ENCODE peak calls at places on chromosomes 2 and 18, in four cellular contexts. One of them, this sample, is unnamed.

GRCh38 chr18:30328839-30329238 is 713.7 kb downstream of the DSC3 start:
- DNase-seq in HCT116: peak; percentile 6
- DNase-seq in WERI-Rb-1: no peak
- DNase-seq in tibial artery: no peak
- DNase-seq in this sample: no peak

GRCh38 chr2:1631292-1632005 is 112.9 kb downstream of the PXDN start:
- DNase-seq in HCT116: no peak
- DNase-seq in WERI-Rb-1: no peak
- DNase-seq in tibial artery: no peak
- DNase-seq in this sample: no peak

GRCh38 chr18:72283148-72283925 is 260.8 kb downstream of the CBLN2 start:
- DNase-seq in HCT116: no peak
- DNase-seq in WERI-Rb-1: no peak
- DNase-seq in tibial artery: no peak
- DNase-seq in this sample: no peak

GRCh38 chr18:23689616-23690504 is 607 bp downstream of the LAMA3 start:
- DNase-seq in HCT116: no peak
- DNase-seq in WERI-Rb-1: peak; percentile 40
- DNase-seq in tibial artery: peak; percentile 66
- DNase-seq in this sample: no peak

GRCh38 chr2:7377861-7378569 is 460.8 kb downstream of the RNF144A start:
- DNase-seq in HCT116: no peak
- DNase-seq in WERI-Rb-1: peak; percentile 81
- DNase-seq in tibial artery: no peak
- DNase-seq in this sample: no peak

GRCh38 chr2:8193686-8194615 is 487.9 kb upstream of the ID2 start:
- DNase-seq in HCT116: no peak
- DNase-seq in WERI-Rb-1: peak; percentile 76
- DNase-seq in tibial artery: no peak
- DNase-seq in this sample: no peak

GRCh38 chr2:205865794-205866490 is 183.6 kb downstream of the NRP2 start:
- DNase-seq in HCT116: no peak
- DNase-seq in WERI-Rb-1: no peak
- DNase-seq in tibial artery: no peak
- DNase-seq in this sample: no peak

GRCh38 chr2:127843677-127844076 is 14.3 kb downstream of the POLR2D start:
- DNase-seq in HCT116: no peak
- DNase-seq in WERI-Rb-1: no peak
- DNase-seq in tibial artery: no peak
- DNase-seq in this sample: no peak

GRCh38 chr2:134238371-134238770 is 15.5 kb upstream of the MGAT5 start:
- DNase-seq in HCT116: no peak
- DNase-seq in WERI-Rb-1: no peak
- DNase-seq in tibial artery: no peak
- DNase-seq in this sample: no peak

GRCh38 chr2:28604284-28604843 is 108.5 kb downstream of the PLB1 start:
- DNase-seq in HCT116: no peak
- DNase-seq in WERI-Rb-1: no peak
- DNase-seq in tibial artery: no peak
- DNase-seq in this sample: no peak

GRCh38 chr2:53512071-53512841 is 255.3 kb upstream of the CHAC2 start:
- DNase-seq in HCT116: no peak
- DNase-seq in WERI-Rb-1: no peak
- DNase-seq in tibial artery: no peak
- DNase-seq in this sample: no peak

GRCh38 chr2:143668236-143668635 is 539.0 kb downstream of the ARHGAP15 start:
- DNase-seq in HCT116: no peak
- DNase-seq in WERI-Rb-1: no peak
- DNase-seq in tibial artery: no peak
- DNase-seq in this sample: no peak

GRCh38 chr2:170924969-170925368 is 4.1 kb upstream of the GORASP2 start:
- DNase-seq in HCT116: no peak
- DNase-seq in WERI-Rb-1: no peak
- DNase-seq in tibial artery: no peak
- DNase-seq in this sample: no peak

GRCh38 chr18:5424903-5425302 is 118.9 kb downstream of the EPB41L3 start:
- DNase-seq in HCT116: no peak
- DNase-seq in WERI-Rb-1: no peak
- DNase-seq in tibial artery: no peak
- DNase-seq in this sample: no peak

GRCh38 chr18:24792164-24792563 is 331.7 kb downstream of the HRH4 start:
- DNase-seq in HCT116: no peak
- DNase-seq in WERI-Rb-1: peak; percentile 15
- DNase-seq in tibial artery: no peak
- DNase-seq in this sample: no peak

GRCh38 chr18:28109781-28110460 is 67.0 kb downstream of the CDH2 start:
- DNase-seq in HCT116: no peak
- DNase-seq in WERI-Rb-1: no peak
- DNase-seq in tibial artery: no peak
- DNase-seq in this sample: no peak

GRCh38 chr2:178484245-178485041 is 4.2 kb downstream of the PLEKHA3 start:
- DNase-seq in HCT116: no peak
- DNase-seq in WERI-Rb-1: no peak
- DNase-seq in tibial artery: no peak
- DNase-seq in this sample: no peak

GRCh38 chr18:13726972-13727331 is 479 bp downstream of the RNMT start:
- DNase-seq in HCT116: no peak
- DNase-seq in WERI-Rb-1: peak; percentile 70
- DNase-seq in tibial artery: peak; percentile 83
- DNase-seq in this sample: peak; percentile 1

GRCh38 chr2:71640459-71640858 is 187.1 kb downstream of the DYSF start:
- DNase-seq in HCT116: no peak
- DNase-seq in WERI-Rb-1: peak; percentile 70
- DNase-seq in tibial artery: no peak
- DNase-seq in this sample: no peak

GRCh38 chr2:64143154-64144056 is 815 bp downstream of the PELI1 start:
- DNase-seq in HCT116: no peak
- DNase-seq in WERI-Rb-1: peak; percentile 55
- DNase-seq in tibial artery: no peak
- DNase-seq in this sample: no peak

GRCh38 chr18:36711813-36712444 is 116.9 kb downstream of the TPGS2 start:
- DNase-seq in HCT116: peak; percentile 35
- DNase-seq in WERI-Rb-1: no peak
- DNase-seq in tibial artery: no peak
- DNase-seq in this sample: no peak

GRCh38 chr2:46350030-46350699 is 53.0 kb downstream of the EPAS1 start:
- DNase-seq in HCT116: no peak
- DNase-seq in WERI-Rb-1: no peak
- DNase-seq in tibial artery: no peak
- DNase-seq in this sample: no peak

GRCh38 chr2:42053791-42054656 is 6.2 kb downstream of the PKDCC start:
- DNase-seq in HCT116: no peak
- DNase-seq in WERI-Rb-1: no peak
- DNase-seq in tibial artery: peak; percentile 93
- DNase-seq in this sample: no peak

GRCh38 chr2:74290466-74291216 is 52.6 kb downstream of the SLC4A5 start:
- DNase-seq in HCT116: no peak
- DNase-seq in WERI-Rb-1: no peak
- DNase-seq in tibial artery: no peak
- DNase-seq in this sample: peak; percentile 72

GRCh38 chr2:161965994-161966393 is 108.0 kb downstream of the DPP4 start:
- DNase-seq in HCT116: no peak
- DNase-seq in WERI-Rb-1: no peak
- DNase-seq in tibial artery: no peak
- DNase-seq in this sample: no peak

GRCh38 chr2:40281021-40281940 is 170.6 kb downstream of the SLC8A1 start:
- DNase-seq in HCT116: no peak
- DNase-seq in WERI-Rb-1: no peak
- DNase-seq in tibial artery: peak; percentile 71
- DNase-seq in this sample: peak; percentile 21
- H3K4me3 ChIP-seq in HCT116: no peak overlapping the region
- H3K4me3 ChIP-seq in WERI-Rb-1: no peak overlapping the region
- H3K4me3 ChIP-seq in tibial artery: peak overlapping the region; percentile 49
- H3K4me3 ChIP-seq in this sample: no peak overlapping the region

DNA sequence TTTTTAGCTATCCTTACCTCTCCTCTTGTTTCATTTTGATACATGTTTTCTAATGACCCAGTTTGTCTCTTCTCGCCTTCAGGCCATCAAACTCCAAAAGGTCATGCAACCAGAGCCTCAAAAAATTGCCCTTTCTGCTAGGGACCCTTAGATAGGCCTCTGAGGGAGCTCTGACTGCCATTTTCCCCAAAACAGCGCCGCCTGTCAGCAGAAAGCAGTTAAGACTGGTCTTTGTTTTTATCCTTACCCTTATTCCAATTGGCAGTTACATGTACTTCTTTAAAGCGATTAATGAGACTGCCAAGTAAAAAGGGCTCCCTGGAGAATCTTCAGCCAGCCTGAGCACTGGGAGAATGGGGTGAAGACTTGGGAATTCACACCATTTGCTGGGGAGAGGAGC is 55.1 kb upstream of the RIT2 start:
- DNase-seq in HCT116: no peak
- DNase-seq in WERI-Rb-1: peak; percentile 9
- DNase-seq in tibial artery: no peak
- DNase-seq in this sample: no peak
- TF ChIP-seq CTCF in HCT116: no peak
- TF ChIP-seq CTCF in WERI-Rb-1: no peak
- TF ChIP-seq CTCF in tibial artery: no peak
- TF ChIP-seq CTCF in this sample: no peak

GRCh38 chr2:219247678-219248642 is 2.7 kb downstream of the STK16 start:
- DNase-seq in HCT116: no peak
- DNase-seq in WERI-Rb-1: no peak
- DNase-seq in tibial artery: no peak
- DNase-seq in this sample: no peak
- H3K4me3 ChIP-seq in HCT116: no peak overlapping the region
- H3K4me3 ChIP-seq in WERI-Rb-1: no peak overlapping the region
- H3K4me3 ChIP-seq in tibial artery: no peak overlapping the region
- H3K4me3 ChIP-seq in this sample: no peak overlapping the region

DNA sequence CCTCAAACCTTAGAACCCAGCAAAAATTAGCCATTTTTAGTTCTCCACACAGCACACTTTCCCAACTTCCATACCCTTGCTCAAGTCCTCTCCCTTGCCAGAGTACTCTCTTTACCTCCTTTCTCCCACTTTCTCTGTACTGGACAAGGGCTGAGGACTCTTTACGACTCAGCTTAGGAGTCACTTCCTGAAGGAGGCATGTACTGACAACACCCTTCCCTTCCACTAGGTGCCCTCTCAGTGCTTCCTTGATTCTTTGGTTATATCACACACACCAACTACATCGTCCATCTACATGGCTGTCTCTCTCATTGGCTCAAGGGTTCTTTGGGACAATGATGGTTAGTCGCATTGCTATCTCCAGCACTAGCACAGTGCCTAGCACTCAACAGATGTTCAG is 5.2 kb upstream of the C18orf63 start:
- DNase-seq in HCT116: no peak
- DNase-seq in WERI-Rb-1: peak; percentile 25
- DNase-seq in tibial artery: no peak
- DNase-seq in this sample: no peak
- TF ChIP-seq CTCF in HCT116: peak; percentile 38
- TF ChIP-seq CTCF in WERI-Rb-1: peak; percentile 64
- TF ChIP-seq CTCF in tibial artery: peak; percentile 39
- TF ChIP-seq CTCF in this sample: peak; percentile 54

DNA sequence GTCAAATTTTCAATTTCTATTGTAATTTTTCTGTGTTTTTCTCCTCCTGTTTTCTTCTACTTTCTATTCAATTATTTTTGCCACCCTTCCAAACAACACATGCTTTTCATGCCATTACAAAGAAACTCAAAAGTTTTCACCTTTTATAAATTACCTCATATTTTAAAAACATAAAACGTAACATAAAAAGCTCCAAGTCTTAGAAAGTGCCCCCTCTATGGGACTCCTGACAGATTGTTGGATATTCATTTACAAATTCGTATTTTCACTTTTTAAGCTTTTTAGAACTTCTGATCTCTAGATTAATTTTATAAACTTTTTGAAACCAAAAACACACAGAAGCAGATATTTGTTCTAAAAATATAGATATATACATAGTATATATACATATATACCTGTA is 1.6 kb downstream of the COL5A2 start:
- DNase-seq in HCT116: no peak
- DNase-seq in WERI-Rb-1: no peak
- DNase-seq in tibial artery: no peak
- DNase-seq in this sample: no peak
- H3K4me3 ChIP-seq in HCT116: no peak overlapping the region
- H3K4me3 ChIP-seq in WERI-Rb-1: no peak overlapping the region
- H3K4me3 ChIP-seq in tibial artery: peak overlapping the region; percentile 59
- H3K4me3 ChIP-seq in this sample: no peak overlapping the region

GRCh38 chr2:20225294-20226151 is 593 bp upstream of the SDC1 start:
- DNase-seq in HCT116: peak; percentile 42
- DNase-seq in WERI-Rb-1: peak; percentile 93
- DNase-seq in tibial artery: peak; percentile 54
- DNase-seq in this sample: no peak

GRCh38 chr2:20231159-20231558 is 6.2 kb upstream of the SDC1 start:
- DNase-seq in HCT116: no peak
- DNase-seq in WERI-Rb-1: peak; percentile 8
- DNase-seq in tibial artery: peak; percentile 62
- DNase-seq in this sample: no peak

GRCh38 chr2:20226152-20226545 is 1.2 kb upstream of the SDC1 start:
- DNase-seq in HCT116: no peak
- DNase-seq in WERI-Rb-1: peak; percentile 7
- DNase-seq in tibial artery: no peak
- DNase-seq in this sample: no peak

GRCh38 chr2:20229322-20230201 is 4.6 kb upstream of the SDC1 start:
- DNase-seq in HCT116: no peak
- DNase-seq in WERI-Rb-1: peak; percentile 4
- DNase-seq in tibial artery: peak; percentile 17
- DNase-seq in this sample: no peak

GRCh38 chr2:20227894-20228505 is 3.1 kb upstream of the SDC1 start:
- DNase-seq in HCT116: no peak
- DNase-seq in WERI-Rb-1: peak; percentile 7
- DNase-seq in tibial artery: peak; percentile 34
- DNase-seq in this sample: no peak
- TF ChIP-seq CTCF in HCT116: peak; percentile 13
- TF ChIP-seq CTCF in WERI-Rb-1: peak; percentile 19
- TF ChIP-seq CTCF in tibial artery: no peak
- TF ChIP-seq CTCF in this sample: no peak

GRCh38 chr2:16437189-16437588 is 228.4 kb downstream of the CYRIA start:
- DNase-seq in HCT116: no peak
- DNase-seq in WERI-Rb-1: no peak
- DNase-seq in tibial artery: no peak
- DNase-seq in this sample: no peak
- H3K4me3 ChIP-seq in HCT116: no peak overlapping the region
- H3K4me3 ChIP-seq in WERI-Rb-1: no peak overlapping the region
- H3K4me3 ChIP-seq in tibial artery: no peak overlapping the region
- H3K4me3 ChIP-seq in this sample: no peak overlapping the region

GRCh38 chr2:106851055-106851454 is 34.9 kb downstream of the ST6GAL2 start:
- DNase-seq in HCT116: no peak
- DNase-seq in WERI-Rb-1: no peak
- DNase-seq in tibial artery: no peak
- DNase-seq in this sample: no peak
- TF ChIP-seq CTCF in HCT116: no peak
- TF ChIP-seq CTCF in WERI-Rb-1: no peak
- TF ChIP-seq CTCF in tibial artery: peak; percentile 35
- TF ChIP-seq CTCF in this sample: no peak